ENCODE peak calls at places on chromosomes 13 and 19, in five cellular contexts. One of them, this sample, is unnamed.

GRCh38 chr13:62747629-62748028 is 1332.0 kb upstream of the PCDH20 start:
- DNase-seq in fibroblast of pulmonary artery: no peak
- DNase-seq in substantia nigra: no peak
- DNase-seq in NCI-H2081: no peak
- DNase-seq in M059J: peak
- DNase-seq in this sample: no peak

GRCh38 chr19:40257096-40257517 is 28.0 kb downstream of the AKT2 start:
- DNase-seq in fibroblast of pulmonary artery: no peak
- DNase-seq in substantia nigra: no peak
- DNase-seq in M059J: peak
- DNase-seq in NCI-H2081: no peak
- DNase-seq in this sample: no peak

GRCh38 chr13:93226623-93227279 is at the start of gene GPC6:
- DNase-seq in M059J: peak
- DNase-seq in NCI-H2081: peak
- DNase-seq in fibroblast of pulmonary artery: peak
- DNase-seq in substantia nigra: no peak
- DNase-seq in this sample: peak

GRCh38 chr13:42279080-42279479 is 7.1 kb downstream of the AKAP11 start:
- DNase-seq in substantia nigra: no peak
- DNase-seq in M059J: no peak
- DNase-seq in fibroblast of pulmonary artery: no peak
- DNase-seq in NCI-H2081: no peak
- DNase-seq in this sample: no peak

GRCh38 chr19:48511800-48512503 is at the start of gene LMTK3:
- DNase-seq in M059J: peak
- DNase-seq in fibroblast of pulmonary artery: peak
- DNase-seq in substantia nigra: peak
- DNase-seq in NCI-H2081: peak
- DNase-seq in this sample: peak

GRCh38 chr19:7257148-7258041 is 36.8 kb downstream of the INSR start:
- DNase-seq in substantia nigra: no peak
- DNase-seq in M059J: peak
- DNase-seq in NCI-H2081: no peak
- DNase-seq in fibroblast of pulmonary artery: peak
- DNase-seq in this sample: no peak

GRCh38 chr19:17420267-17420924 is 549 bp downstream of the MVB12A start:
- DNase-seq in fibroblast of pulmonary artery: no peak
- DNase-seq in NCI-H2081: peak
- DNase-seq in substantia nigra: no peak
- DNase-seq in M059J: peak
- DNase-seq in this sample: peak

GRCh38 chr19:42928896-42929295 is 8.1 kb downstream of the PSG7 start:
- DNase-seq in M059J: no peak
- DNase-seq in fibroblast of pulmonary artery: no peak
- DNase-seq in NCI-H2081: no peak
- DNase-seq in substantia nigra: no peak
- DNase-seq in this sample: no peak

GRCh38 chr13:109784590-109785140 is 1.7 kb downstream of the IRS2 start:
- DNase-seq in M059J: no peak
- DNase-seq in NCI-H2081: peak
- DNase-seq in fibroblast of pulmonary artery: peak
- DNase-seq in substantia nigra: no peak
- DNase-seq in this sample: peak

GRCh38 chr19:44757735-44758505 is 9.4 kb downstream of the BCL3 start:
- DNase-seq in fibroblast of pulmonary artery: peak
- DNase-seq in M059J: no peak
- DNase-seq in NCI-H2081: no peak
- DNase-seq in substantia nigra: no peak
- DNase-seq in this sample: peak

GRCh38 chr13:20482275-20482761 is 43.3 kb downstream of the CRYL1 start:
- DNase-seq in fibroblast of pulmonary artery: peak
- DNase-seq in NCI-H2081: no peak
- DNase-seq in M059J: no peak
- DNase-seq in substantia nigra: no peak
- DNase-seq in this sample: no peak

GRCh38 chr13:57588639-57589038 is 42.9 kb upstream of the PCDH17 start:
- DNase-seq in substantia nigra: no peak
- DNase-seq in fibroblast of pulmonary artery: no peak
- DNase-seq in NCI-H2081: no peak
- DNase-seq in M059J: no peak
- DNase-seq in this sample: no peak

GRCh38 chr19:49362048-49362925 is at the start of gene TEAD2:
- DNase-seq in substantia nigra: no peak
- DNase-seq in NCI-H2081: no peak
- DNase-seq in M059J: peak
- DNase-seq in fibroblast of pulmonary artery: peak
- DNase-seq in this sample: no peak

GRCh38 chr19:14952767-14953166 is 11.5 kb downstream of the OR7C2 start:
- DNase-seq in M059J: no peak
- DNase-seq in NCI-H2081: no peak
- DNase-seq in fibroblast of pulmonary artery: no peak
- DNase-seq in substantia nigra: no peak
- DNase-seq in this sample: no peak

GRCh38 chr13:30520571-30520970 is 54.8 kb upstream of the HMGB1 start:
- DNase-seq in fibroblast of pulmonary artery: peak
- DNase-seq in substantia nigra: no peak
- DNase-seq in M059J: peak
- DNase-seq in NCI-H2081: no peak
- DNase-seq in this sample: no peak

GRCh38 chr13:75702476-75702875 is 66.3 kb downstream of the LMO7 start:
- DNase-seq in M059J: no peak
- DNase-seq in NCI-H2081: no peak
- DNase-seq in fibroblast of pulmonary artery: no peak
- DNase-seq in substantia nigra: no peak
- DNase-seq in this sample: no peak

GRCh38 chr13:76944457-76944856 is 3.9 kb upstream of the ACOD1 start:
- DNase-seq in substantia nigra: no peak
- DNase-seq in M059J: peak
- DNase-seq in NCI-H2081: no peak
- DNase-seq in fibroblast of pulmonary artery: peak
- DNase-seq in this sample: no peak

GRCh38 chr13:76764429-76764828 is 121.8 kb downstream of the KCTD12 start:
- DNase-seq in M059J: peak
- DNase-seq in NCI-H2081: no peak
- DNase-seq in fibroblast of pulmonary artery: peak
- DNase-seq in substantia nigra: no peak
- DNase-seq in this sample: peak

GRCh38 chr19:46211201-46211881 is 18.2 kb upstream of the IGFL1 start:
- DNase-seq in fibroblast of pulmonary artery: peak
- DNase-seq in M059J: peak
- DNase-seq in NCI-H2081: no peak
- DNase-seq in substantia nigra: no peak
- DNase-seq in this sample: no peak

GRCh38 chr19:56271096-56271495 is 1.5 kb upstream of the EDDM13 start:
- DNase-seq in NCI-H2081: peak
- DNase-seq in substantia nigra: no peak
- DNase-seq in M059J: no peak
- DNase-seq in fibroblast of pulmonary artery: no peak
- DNase-seq in this sample: no peak

GRCh38 chr13:26022538-26023292 is 29.1 kb downstream of the SHISA2 start:
- DNase-seq in substantia nigra: no peak
- DNase-seq in fibroblast of pulmonary artery: peak
- DNase-seq in NCI-H2081: peak
- DNase-seq in M059J: peak
- DNase-seq in this sample: no peak

GRCh38 chr13:39963612-39964011 is 308.1 kb downstream of the COG6 start:
- DNase-seq in fibroblast of pulmonary artery: no peak
- DNase-seq in M059J: no peak
- DNase-seq in substantia nigra: no peak
- DNase-seq in NCI-H2081: no peak
- DNase-seq in this sample: no peak

GRCh38 chr19:623974-624373 is 9.4 kb downstream of the POLRMT start:
- DNase-seq in fibroblast of pulmonary artery: peak
- DNase-seq in M059J: no peak
- DNase-seq in NCI-H2081: no peak
- DNase-seq in substantia nigra: no peak
- DNase-seq in this sample: no peak

GRCh38 chr13:50747939-50748338 is 95.6 kb downstream of the DLEU7 start:
- DNase-seq in fibroblast of pulmonary artery: no peak
- DNase-seq in M059J: no peak
- DNase-seq in NCI-H2081: no peak
- DNase-seq in substantia nigra: no peak
- DNase-seq in this sample: no peak

GRCh38 chr19:38875656-38876345 is 2.3 kb downstream of the RINL start:
- DNase-seq in substantia nigra: no peak
- DNase-seq in fibroblast of pulmonary artery: no peak
- DNase-seq in M059J: no peak
- DNase-seq in NCI-H2081: peak
- DNase-seq in this sample: no peak

GRCh38 chr19:51507640-51508058 is 6.0 kb upstream of the SIGLEC12 start:
- DNase-seq in NCI-H2081: no peak
- DNase-seq in fibroblast of pulmonary artery: no peak
- DNase-seq in substantia nigra: no peak
- DNase-seq in M059J: no peak
- DNase-seq in this sample: no peak

GRCh38 chr19:41586064-41586463 is 10.1 kb downstream of the CEACAM21 start:
- DNase-seq in M059J: no peak
- DNase-seq in substantia nigra: no peak
- DNase-seq in fibroblast of pulmonary artery: no peak
- DNase-seq in NCI-H2081: no peak
- DNase-seq in this sample: no peak

GRCh38 chr19:54154603-54155345 is 4.7 kb downstream of the LENG1 start:
- DNase-seq in NCI-H2081: no peak
- DNase-seq in substantia nigra: no peak
- DNase-seq in fibroblast of pulmonary artery: peak
- DNase-seq in M059J: peak
- DNase-seq in this sample: no peak

This sample was measured in Ammon's horn.